ENCODE peak calls at places on chromosomes 6 and 20, in six cellular contexts. Y is mesothelial cell of epicardium, V is cardiac fibroblast, C is DND-41, U is astrocyte, O is astrocyte of the cerebellum. F is an unnamed sample.

GRCh38 chr20:507933-508332 is 35.7 kb downstream of the CSNK2A1 start:
- DNase-seq in Y (no peak), V (no peak), C (no peak), U (peak), O (no peak), F (no peak)

GRCh38 chr20:50676888-50677287 is 14.5 kb downstream of the RIPOR3 start:
- DNase-seq in Y (no peak), V (no peak), C (no peak), U (no peak), O (no peak), F (no peak)

GRCh38 chr20:23048283-23049200 is 930 bp downstream of the THBD start:
- DNase-seq in Y (peak), V (peak), C (no peak), U (peak), O (no peak), F (peak)

GRCh38 chr20:32978009-32978335 is 26.3 kb downstream of the SUN5 start:
- DNase-seq in Y (no peak), V (no peak), C (no peak), U (no peak), O (no peak), F (no peak)

GRCh38 chr6:82364087-82365010 is 732 bp downstream of the TPBG start:
- DNase-seq in Y (peak), V (peak), C (no peak), U (peak), O (no peak), F (peak)

GRCh38 chr20:2654384-2654822 is 2.0 kb downstream of the NOP56 start:
- DNase-seq in Y (no peak), V (no peak), C (no peak), U (no peak), O (no peak), F (no peak)

GRCh38 chr6:164039954-164040375 is 625.4 kb downstream of the QKI start:
- DNase-seq in Y (no peak), V (peak), C (no peak), U (no peak), O (no peak), F (peak)

GRCh38 chr20:32390999-32391398 is 32.9 kb downstream of the ASXL1 start:
- DNase-seq in Y (no peak), V (peak), C (no peak), U (no peak), O (no peak), F (no peak)

GRCh38 chr20:20303320-20303719 is 64.6 kb upstream of the INSM1 start:
- DNase-seq in Y (no peak), V (no peak), C (no peak), U (no peak), O (no peak), F (no peak)

GRCh38 chr6:111487656-111488055 is 4.6 kb upstream of the REV3L start:
- DNase-seq in Y (no peak), V (peak), C (no peak), U (peak), O (no peak), F (no peak)

GRCh38 chr6:112154711-112155110 is 67.3 kb downstream of the FAM229B start:
- DNase-seq in Y (no peak), V (no peak), C (no peak), U (no peak), O (no peak), F (no peak)

GRCh38 chr20:5190444-5190843 is 63.6 kb downstream of the CDS2 start:
- DNase-seq in Y (no peak), V (no peak), C (no peak), U (no peak), O (no peak), F (no peak)

GRCh38 chr6:43078651-43079050 is 2.5 kb downstream of the PTK7 start:
- DNase-seq in Y (no peak), V (no peak), C (no peak), U (peak), O (no peak), F (no peak)

GRCh38 chr20:8718214-8718613 is 350.7 kb upstream of the PLCB4 start:
- DNase-seq in Y (no peak), V (no peak), C (no peak), U (no peak), O (no peak), F (no peak)

GRCh38 chr6:95431637-95432228 is 145.6 kb upstream of the MANEA start:
- DNase-seq in Y (peak), V (peak), C (peak), U (peak), O (peak), F (peak)

GRCh38 chr6:151179321-151179720 is 60.4 kb upstream of the AKAP12 start:
- DNase-seq in Y (no peak), V (peak), C (no peak), U (peak), O (peak), F (no peak)

GRCh38 chr6:41348934-41349333 is 13.5 kb downstream of the NCR2 start:
- DNase-seq in Y (no peak), V (no peak), C (no peak), U (no peak), O (no peak), F (no peak)

GRCh38 chr20:48846516-48847492 is 19.0 kb upstream of the PREX1 start:
- DNase-seq in Y (no peak), V (peak), C (no peak), U (no peak), O (no peak), F (no peak)

GRCh38 chr6:25248100-25248499 is 31.1 kb upstream of the CARMIL1 start:
- DNase-seq in Y (no peak), V (peak), C (no peak), U (peak), O (peak), F (no peak)

GRCh38 chr6:107152633-107153032 is 37.3 kb upstream of the BEND3 start:
- DNase-seq in Y (no peak), V (no peak), C (no peak), U (no peak), O (no peak), F (no peak)

GRCh38 chr6:73394577-73395354 is at the start of gene DDX43:
- DNase-seq in Y (no peak), V (peak), C (no peak), U (peak), O (no peak), F (peak)

GRCh38 chr20:54452277-54452676 is 23.1 kb upstream of the DOK5 start:
- DNase-seq in Y (no peak), V (no peak), C (no peak), U (no peak), O (no peak), F (no peak)

GRCh38 chr20:24795444-24795843 is 153.6 kb upstream of the CST7 start:
- DNase-seq in Y (no peak), V (no peak), C (no peak), U (peak), O (peak), F (no peak)

GRCh38 chr20:40016884-40017283 is 672.2 kb downstream of the MAFB start:
- DNase-seq in Y (no peak), V (no peak), C (no peak), U (no peak), O (no peak), F (no peak)

GRCh38 chr20:41136695-41137411 is 490 bp upstream of the PLCG1 start:
- DNase-seq in Y (peak), V (peak), C (peak), U (peak), O (no peak), F (peak)

GRCh38 chr20:35394271-35394670 is 17.5 kb downstream of the UQCC1 start:
- DNase-seq in Y (no peak), V (no peak), C (no peak), U (no peak), O (peak), F (no peak)

GRCh38 chr20:35398660-35399144 is 13.1 kb downstream of the UQCC1 start:
- DNase-seq in Y (no peak), V (peak), C (no peak), U (peak), O (peak), F (no peak)

DNA sequence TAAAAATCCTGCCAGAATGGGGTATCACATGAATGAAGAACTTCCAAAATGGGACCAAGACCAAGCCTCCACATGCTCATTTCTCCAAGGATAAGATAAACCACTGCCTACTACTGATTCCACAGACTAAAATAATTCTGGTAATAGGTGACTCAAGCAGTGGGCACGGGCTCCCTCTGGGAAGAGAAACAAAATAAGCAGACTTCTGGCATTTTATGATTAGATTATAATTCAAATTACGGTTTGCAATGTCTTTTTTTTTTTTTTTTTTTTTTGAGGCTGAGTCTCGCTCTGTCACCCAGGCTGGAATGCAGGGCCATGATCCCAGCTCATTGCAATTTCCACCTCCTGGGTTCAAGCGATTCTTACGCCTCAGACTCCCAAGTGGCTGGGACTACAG is 16.0 kb downstream of the UQCC1 start:
- DNase-seq in Y (no peak), V (peak), C (no peak), U (peak), O (peak), F (no peak)
- TF ChIP-seq CTCF in Y (no peak), V (peak), C (no peak), U (peak), O (peak), F (no peak)

GRCh38 chr6:153790881-153791473 is 248.1 kb upstream of the OPRM1 start:
- DNase-seq in Y (no peak), V (peak), C (peak), U (peak), O (peak), F (no peak)
- TF ChIP-seq CTCF in Y (no peak), V (no peak), C (peak), U (no peak), O (no peak), F (no peak)

DNA sequence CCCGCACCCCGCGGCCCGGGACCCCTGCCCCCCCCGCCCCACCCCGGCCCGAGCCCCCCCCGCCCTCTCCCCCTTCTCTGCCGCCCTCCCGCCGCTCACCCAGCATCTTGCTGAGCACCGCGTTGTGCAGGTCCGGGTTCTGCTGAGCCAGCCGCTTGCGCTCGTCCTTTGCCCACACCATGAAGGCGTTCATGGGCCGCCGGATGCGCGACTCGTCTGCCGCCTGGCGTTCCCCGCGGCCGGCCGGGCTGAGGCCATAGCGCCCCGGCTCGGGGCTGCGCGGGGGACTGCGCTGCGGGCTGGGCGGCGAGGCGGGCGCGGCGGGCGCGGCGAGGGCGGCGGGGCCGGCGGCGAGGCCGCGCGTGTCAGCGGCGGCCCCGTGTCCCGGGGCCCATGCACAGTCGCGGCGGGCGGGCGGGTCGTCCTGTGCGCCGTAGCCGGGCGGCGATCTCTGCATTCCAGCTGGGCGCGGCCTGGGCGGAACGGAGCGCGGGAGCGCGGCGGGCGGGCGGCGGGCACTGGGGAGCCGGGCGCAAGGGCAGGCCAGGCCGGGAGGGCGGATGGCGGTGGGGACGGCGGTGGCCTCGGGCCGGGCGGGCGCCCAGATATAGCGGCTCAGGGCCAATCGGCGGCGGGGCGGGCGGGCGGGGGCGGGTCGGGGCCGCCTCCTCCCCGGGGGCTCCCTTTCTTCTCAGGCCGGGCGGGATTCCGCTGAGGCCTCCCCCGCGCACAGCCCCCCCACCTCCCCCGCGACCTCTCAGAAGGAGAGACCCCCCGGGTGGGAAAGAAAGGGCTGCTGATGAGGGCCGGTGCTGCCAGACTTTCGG is at the start of gene SOX18:
- DNase-seq in Y (no peak), V (peak), C (no peak), U (no peak), O (no peak), F (no peak)
- TF ChIP-seq CTCF in Y (no peak), V (no peak), C (no peak), U (no peak), O (no peak), F (no peak)

GRCh38 chr6:36075656-36076055 is 48.0 kb downstream of the MAPK14 start:
- DNase-seq in Y (no peak), V (no peak), C (no peak), U (no peak), O (no peak), F (no peak)
- TF ChIP-seq CTCF in Y (no peak), V (no peak), C (peak), U (no peak), O (peak), F (no peak)

DNA sequence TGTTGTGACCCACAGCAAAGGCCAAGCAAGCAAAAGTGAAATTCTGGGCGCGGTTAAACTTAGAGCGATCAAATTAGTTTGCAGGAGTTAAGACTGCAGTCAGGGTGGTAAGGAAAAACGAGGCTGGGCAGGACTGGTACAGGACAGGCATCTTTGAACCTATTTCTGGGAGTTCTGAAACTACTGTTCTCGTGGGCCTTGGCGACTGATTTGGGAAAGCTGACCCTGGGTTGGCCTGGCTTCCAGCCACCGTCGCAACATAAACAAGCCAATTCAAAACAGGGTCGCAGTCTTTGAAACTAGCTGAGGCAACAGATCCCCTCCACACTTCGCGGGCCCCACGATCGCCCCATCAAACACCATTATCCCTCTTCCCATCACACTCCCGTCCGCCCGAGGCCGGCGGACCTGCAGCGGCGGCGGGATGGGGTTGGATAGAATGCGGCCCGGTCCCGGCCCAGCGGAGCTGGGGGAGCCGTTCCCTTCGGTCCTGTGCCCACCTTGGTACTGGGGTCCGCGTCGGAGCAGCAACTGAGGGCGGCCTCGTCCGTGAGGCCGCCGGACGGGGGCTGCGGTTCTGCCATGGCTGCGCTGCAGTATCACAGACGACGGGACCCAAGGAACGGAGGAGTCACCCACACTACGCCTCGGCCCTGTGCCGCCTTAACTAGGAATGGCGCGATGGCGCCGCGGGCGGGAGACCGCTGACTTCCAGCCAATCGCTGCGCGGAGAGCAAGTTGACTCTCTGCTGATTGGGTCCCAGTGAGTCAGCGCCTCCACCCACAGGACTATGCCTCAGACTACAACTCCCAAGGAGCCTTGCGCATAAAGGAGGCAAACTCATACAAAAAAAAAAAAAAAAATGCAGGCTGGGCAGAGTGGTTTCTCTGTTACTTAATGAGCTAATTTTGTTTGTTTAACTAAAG is at the start of gene GLO1:
- DNase-seq in Y (peak), V (peak), C (peak), U (peak), O (peak), F (peak)
- TF ChIP-seq CTCF in Y (no peak), V (no peak), C (no peak), U (no peak), O (no peak), F (no peak)

GRCh38 chr6:70566751-70567382 is at the start of gene SDHAF4:
- DNase-seq in Y (peak), V (peak), C (peak), U (peak), O (peak), F (peak)
- TF ChIP-seq CTCF in Y (no peak), V (no peak), C (no peak), U (no peak), O (no peak), F (no peak)

GRCh38 chr6:79546186-79546585 is 9.0 kb upstream of the LCA5 start:
- DNase-seq in Y (no peak), V (peak), C (no peak), U (peak), O (peak), F (no peak)

GRCh38 chr6:79544299-79544927 is 7.2 kb upstream of the LCA5 start:
- DNase-seq in Y (no peak), V (peak), C (no peak), U (peak), O (peak), F (no peak)

GRCh38 chr6:79543411-79543810 is 6.2 kb upstream of the LCA5 start:
- DNase-seq in Y (no peak), V (no peak), C (no peak), U (no peak), O (no peak), F (no peak)

GRCh38 chr6:79543886-79544285 is 6.7 kb upstream of the LCA5 start:
- DNase-seq in Y (no peak), V (no peak), C (no peak), U (no peak), O (no peak), F (no peak)

DNA sequence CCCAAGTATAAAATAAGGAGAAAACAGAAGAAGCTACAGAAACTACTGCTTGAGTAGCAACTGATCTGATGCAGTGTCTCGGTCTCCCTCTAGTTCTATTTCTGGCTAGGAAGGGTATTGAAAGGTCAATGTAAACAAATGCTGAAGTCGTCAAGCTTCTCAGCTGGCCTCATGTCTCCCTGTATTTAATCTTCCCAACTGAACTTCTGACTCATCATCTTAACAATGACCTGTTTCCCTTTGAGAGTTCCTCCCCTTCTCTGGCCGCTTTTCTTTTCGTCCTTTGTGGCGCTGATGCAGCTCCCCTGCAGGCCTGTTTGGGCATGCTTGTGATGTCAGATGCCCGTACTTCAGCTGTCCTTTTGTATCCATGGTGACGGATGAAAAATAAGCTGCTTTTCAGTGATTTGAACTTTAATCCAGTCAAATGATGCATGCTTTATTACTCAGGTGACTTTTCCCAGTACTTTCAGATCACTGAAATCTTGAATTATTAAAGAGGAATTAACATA is 7.8 kb upstream of the LCA5 start:
- DNase-seq in Y (peak), V (peak), C (no peak), U (peak), O (peak), F (peak)
- TF ChIP-seq CTCF in Y (no peak), V (peak), C (no peak), U (peak), O (peak), F (no peak)

GRCh38 chr6:166269301-166270039 is 38.7 kb downstream of the PRR18 start:
- DNase-seq in Y (no peak), V (no peak), C (no peak), U (no peak), O (no peak), F (no peak)
- TF ChIP-seq CTCF in Y (no peak), V (no peak), C (no peak), U (no peak), O (no peak), F (no peak)

GRCh38 chr6:159121387-159121955 is 47.7 kb upstream of the FNDC1 start:
- DNase-seq in Y (no peak), V (no peak), C (no peak), U (no peak), O (no peak), F (no peak)

GRCh38 chr6:159117031-159117430 is 52.2 kb upstream of the FNDC1 start:
- DNase-seq in Y (no peak), V (peak), C (no peak), U (no peak), O (no peak), F (no peak)

GRCh38 chr6:159117541-159117940 is 51.7 kb upstream of the FNDC1 start:
- DNase-seq in Y (no peak), V (no peak), C (no peak), U (no peak), O (no peak), F (no peak)

GRCh38 chr6:159119835-159120234 is 49.4 kb upstream of the FNDC1 start:
- DNase-seq in Y (no peak), V (no peak), C (no peak), U (no peak), O (no peak), F (no peak)

DNA sequence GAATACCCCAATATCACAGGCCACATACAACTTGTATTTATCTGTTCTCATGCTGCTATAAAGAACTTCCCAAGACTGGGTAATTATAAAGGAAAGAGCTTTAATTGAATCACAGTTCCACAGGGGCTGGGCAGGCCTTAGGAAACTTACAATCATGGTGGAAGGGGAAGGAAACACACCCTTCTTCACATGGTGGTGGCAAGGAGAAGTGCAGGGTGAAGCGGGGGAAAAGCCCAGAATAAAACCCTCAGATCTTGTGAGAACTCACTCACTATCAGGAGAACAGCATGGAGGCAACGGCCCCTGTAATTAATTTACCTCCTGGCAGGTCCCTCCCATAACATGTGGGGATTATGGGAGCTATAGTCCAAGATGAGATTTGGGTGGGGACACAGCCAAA is 50.3 kb upstream of the FNDC1 start:
- DNase-seq in Y (no peak), V (no peak), C (no peak), U (no peak), O (no peak), F (no peak)
- TF ChIP-seq CTCF in Y (no peak), V (no peak), C (no peak), U (no peak), O (no peak), F (no peak)

F was measured in prostate gland.